ENCODE peak calls at places on chromosomes 11 and 22, in four cellular contexts. One of them, this sample, is unnamed.

GRCh38 chr22:47375621-47376321 is 613.3 kb downstream of the TBC1D22A start:
- DNase-seq in anterior cingulate cortex: no peak
- DNase-seq in HTR-8/SVneo: no peak
- DNase-seq in activated CD4-positive, alpha-beta T cell treated with anti-CD3 and anti-CD28 coated beads, Interleukin-2, amount 10 ng/mL, durations not matched to agents 7 days and 5 days: no peak
- DNase-seq in this sample: no peak

GRCh38 chr11:125201525-125202121 is 37.1 kb downstream of the PKNOX2 start:
- DNase-seq in anterior cingulate cortex: no peak
- DNase-seq in HTR-8/SVneo: no peak
- DNase-seq in activated CD4-positive, alpha-beta T cell treated with anti-CD3 and anti-CD28 coated beads, Interleukin-2, amount 10 ng/mL, durations not matched to agents 7 days and 5 days: no peak
- DNase-seq in this sample: no peak

GRCh38 chr11:91984033-91984568 is 240.5 kb upstream of the FAT3 start:
- DNase-seq in anterior cingulate cortex: no peak
- DNase-seq in HTR-8/SVneo: no peak
- DNase-seq in activated CD4-positive, alpha-beta T cell treated with anti-CD3 and anti-CD28 coated beads, Interleukin-2, amount 10 ng/mL, durations not matched to agents 7 days and 5 days: no peak
- DNase-seq in this sample: no peak

GRCh38 chr11:79253280-79253679 is 187.6 kb downstream of the TENM4 start:
- DNase-seq in anterior cingulate cortex: peak
- DNase-seq in HTR-8/SVneo: no peak
- DNase-seq in activated CD4-positive, alpha-beta T cell treated with anti-CD3 and anti-CD28 coated beads, Interleukin-2, amount 10 ng/mL, durations not matched to agents 7 days and 5 days: no peak
- DNase-seq in this sample: no peak

GRCh38 chr11:76806131-76806530 is 23.0 kb downstream of the TSKU start:
- DNase-seq in anterior cingulate cortex: no peak
- DNase-seq in HTR-8/SVneo: no peak
- DNase-seq in activated CD4-positive, alpha-beta T cell treated with anti-CD3 and anti-CD28 coated beads, Interleukin-2, amount 10 ng/mL, durations not matched to agents 7 days and 5 days: no peak
- DNase-seq in this sample: no peak

GRCh38 chr11:93500759-93501158 is 42.4 kb downstream of the SMCO4 start:
- DNase-seq in anterior cingulate cortex: no peak
- DNase-seq in HTR-8/SVneo: no peak
- DNase-seq in activated CD4-positive, alpha-beta T cell treated with anti-CD3 and anti-CD28 coated beads, Interleukin-2, amount 10 ng/mL, durations not matched to agents 7 days and 5 days: no peak
- DNase-seq in this sample: no peak

GRCh38 chr11:131691558-131692041 is 321.2 kb downstream of the NTM start:
- DNase-seq in anterior cingulate cortex: no peak
- DNase-seq in HTR-8/SVneo: peak
- DNase-seq in activated CD4-positive, alpha-beta T cell treated with anti-CD3 and anti-CD28 coated beads, Interleukin-2, amount 10 ng/mL, durations not matched to agents 7 days and 5 days: peak
- DNase-seq in this sample: no peak

GRCh38 chr11:84947970-84948600 is 679.1 kb downstream of the DLG2 start:
- DNase-seq in anterior cingulate cortex: peak
- DNase-seq in HTR-8/SVneo: no peak
- DNase-seq in activated CD4-positive, alpha-beta T cell treated with anti-CD3 and anti-CD28 coated beads, Interleukin-2, amount 10 ng/mL, durations not matched to agents 7 days and 5 days: no peak
- DNase-seq in this sample: no peak

GRCh38 chr22:23137905-23138520 is 3.8 kb downstream of the RSPH14 start:
- DNase-seq in anterior cingulate cortex: no peak
- DNase-seq in HTR-8/SVneo: no peak
- DNase-seq in activated CD4-positive, alpha-beta T cell treated with anti-CD3 and anti-CD28 coated beads, Interleukin-2, amount 10 ng/mL, durations not matched to agents 7 days and 5 days: peak
- DNase-seq in this sample: no peak

GRCh38 chr11:57639321-57640067 is 10.2 kb downstream of the YPEL4 start:
- DNase-seq in anterior cingulate cortex: no peak
- DNase-seq in HTR-8/SVneo: peak
- DNase-seq in activated CD4-positive, alpha-beta T cell treated with anti-CD3 and anti-CD28 coated beads, Interleukin-2, amount 10 ng/mL, durations not matched to agents 7 days and 5 days: no peak
- DNase-seq in this sample: no peak

GRCh38 chr11:88100161-88100560 is 75.1 kb downstream of the RAB38 start:
- DNase-seq in anterior cingulate cortex: no peak
- DNase-seq in HTR-8/SVneo: no peak
- DNase-seq in activated CD4-positive, alpha-beta T cell treated with anti-CD3 and anti-CD28 coated beads, Interleukin-2, amount 10 ng/mL, durations not matched to agents 7 days and 5 days: no peak
- DNase-seq in this sample: no peak

GRCh38 chr11:12161137-12161536 is 50.7 kb downstream of the MICAL2 start:
- DNase-seq in anterior cingulate cortex: no peak
- DNase-seq in HTR-8/SVneo: no peak
- DNase-seq in activated CD4-positive, alpha-beta T cell treated with anti-CD3 and anti-CD28 coated beads, Interleukin-2, amount 10 ng/mL, durations not matched to agents 7 days and 5 days: no peak
- DNase-seq in this sample: no peak

GRCh38 chr22:46937185-46937584 is 174.7 kb downstream of the TBC1D22A start:
- DNase-seq in anterior cingulate cortex: no peak
- DNase-seq in HTR-8/SVneo: no peak
- DNase-seq in activated CD4-positive, alpha-beta T cell treated with anti-CD3 and anti-CD28 coated beads, Interleukin-2, amount 10 ng/mL, durations not matched to agents 7 days and 5 days: no peak
- DNase-seq in this sample: no peak

GRCh38 chr11:12160680-12161079 is 50.3 kb downstream of the MICAL2 start:
- DNase-seq in anterior cingulate cortex: no peak
- DNase-seq in HTR-8/SVneo: no peak
- DNase-seq in activated CD4-positive, alpha-beta T cell treated with anti-CD3 and anti-CD28 coated beads, Interleukin-2, amount 10 ng/mL, durations not matched to agents 7 days and 5 days: no peak
- DNase-seq in this sample: no peak

GRCh38 chr11:67606477-67607295 is at the start of gene NDUFV1:
- DNase-seq in anterior cingulate cortex: peak
- DNase-seq in HTR-8/SVneo: peak
- DNase-seq in activated CD4-positive, alpha-beta T cell treated with anti-CD3 and anti-CD28 coated beads, Interleukin-2, amount 10 ng/mL, durations not matched to agents 7 days and 5 days: peak
- DNase-seq in this sample: peak

GRCh38 chr11:68998390-68998911 is 14.6 kb downstream of the MRGPRF start:
- DNase-seq in anterior cingulate cortex: no peak
- DNase-seq in HTR-8/SVneo: no peak
- DNase-seq in activated CD4-positive, alpha-beta T cell treated with anti-CD3 and anti-CD28 coated beads, Interleukin-2, amount 10 ng/mL, durations not matched to agents 7 days and 5 days: no peak
- DNase-seq in this sample: peak

GRCh38 chr22:35558719-35559118 is 18.1 kb downstream of the RASD2 start:
- DNase-seq in anterior cingulate cortex: no peak
- DNase-seq in HTR-8/SVneo: no peak
- DNase-seq in activated CD4-positive, alpha-beta T cell treated with anti-CD3 and anti-CD28 coated beads, Interleukin-2, amount 10 ng/mL, durations not matched to agents 7 days and 5 days: no peak
- DNase-seq in this sample: no peak

GRCh38 chr22:27111796-27112195 is 454.4 kb downstream of the MIAT start:
- DNase-seq in anterior cingulate cortex: no peak
- DNase-seq in HTR-8/SVneo: no peak
- DNase-seq in activated CD4-positive, alpha-beta T cell treated with anti-CD3 and anti-CD28 coated beads, Interleukin-2, amount 10 ng/mL, durations not matched to agents 7 days and 5 days: no peak
- DNase-seq in this sample: no peak

GRCh38 chr11:46886211-46886610 is 32.1 kb downstream of the LRP4 start:
- DNase-seq in anterior cingulate cortex: no peak
- DNase-seq in HTR-8/SVneo: no peak
- DNase-seq in activated CD4-positive, alpha-beta T cell treated with anti-CD3 and anti-CD28 coated beads, Interleukin-2, amount 10 ng/mL, durations not matched to agents 7 days and 5 days: no peak
- DNase-seq in this sample: no peak

GRCh38 chr11:77351281-77351905 is 49.9 kb upstream of the GDPD4 start:
- DNase-seq in anterior cingulate cortex: no peak
- DNase-seq in HTR-8/SVneo: no peak
- DNase-seq in activated CD4-positive, alpha-beta T cell treated with anti-CD3 and anti-CD28 coated beads, Interleukin-2, amount 10 ng/mL, durations not matched to agents 7 days and 5 days: no peak
- DNase-seq in this sample: no peak

GRCh38 chr11:64801591-64802369 is 1.2 kb downstream of the MAP4K2 start:
- DNase-seq in anterior cingulate cortex: no peak
- DNase-seq in HTR-8/SVneo: no peak
- DNase-seq in activated CD4-positive, alpha-beta T cell treated with anti-CD3 and anti-CD28 coated beads, Interleukin-2, amount 10 ng/mL, durations not matched to agents 7 days and 5 days: no peak
- DNase-seq in this sample: no peak

GRCh38 chr11:59097113-59097708 is 9.8 kb upstream of the FAM111B start:
- DNase-seq in anterior cingulate cortex: no peak
- DNase-seq in HTR-8/SVneo: no peak
- DNase-seq in activated CD4-positive, alpha-beta T cell treated with anti-CD3 and anti-CD28 coated beads, Interleukin-2, amount 10 ng/mL, durations not matched to agents 7 days and 5 days: peak
- DNase-seq in this sample: peak

GRCh38 chr11:44726278-44727113 is at the start of gene TSPAN18:
- DNase-seq in anterior cingulate cortex: no peak
- DNase-seq in HTR-8/SVneo: no peak
- DNase-seq in activated CD4-positive, alpha-beta T cell treated with anti-CD3 and anti-CD28 coated beads, Interleukin-2, amount 10 ng/mL, durations not matched to agents 7 days and 5 days: peak
- DNase-seq in this sample: no peak

GRCh38 chr22:30236875-30237274 is 9.7 kb downstream of the LIF start:
- DNase-seq in anterior cingulate cortex: no peak
- DNase-seq in HTR-8/SVneo: no peak
- DNase-seq in activated CD4-positive, alpha-beta T cell treated with anti-CD3 and anti-CD28 coated beads, Interleukin-2, amount 10 ng/mL, durations not matched to agents 7 days and 5 days: no peak
- DNase-seq in this sample: no peak

GRCh38 chr11:7436657-7437056 is 48.6 kb upstream of the OLFML1 start:
- DNase-seq in anterior cingulate cortex: no peak
- DNase-seq in HTR-8/SVneo: no peak
- DNase-seq in activated CD4-positive, alpha-beta T cell treated with anti-CD3 and anti-CD28 coated beads, Interleukin-2, amount 10 ng/mL, durations not matched to agents 7 days and 5 days: peak
- DNase-seq in this sample: no peak

This sample was measured in NCI-H446.